ENCODE peak calls at places on chromosomes 1 and 21, in five cellular contexts. C is activated naive CD8-positive, alpha-beta T cell treated with anti-CD3 and anti-CD28 coated beads, Interleukin-2, amount 50 U/mL, for 24 hours; Y is Calu3; X is NCI-H446 treated with DMSO at 0.1 percent for 48 hours; Q is stimulated activated CD4-positive, alpha-beta T cell treated with anti-CD3 and anti-CD28 coated beads, Interleukin-1b, Interleukin-23, amount 100 ng/mL, for 24 hours. U is an unnamed sample.

GRCh38 chr21:44703731-44704635 is 7.0 kb downstream of the KRTAP10-12 start:
- DNase-seq in Y (no peak), Q (no peak), X (no peak), C (no peak), U (peak; percentile 25)

GRCh38 chr1:109757936-109758786 is 5.6 kb downstream of the EPS8L3 start:
- DNase-seq in Y (no peak), Q (no peak), C (no peak), X (no peak), U (no peak)

GRCh38 chr1:100950776-100951175 is 54.9 kb downstream of the SLC30A7 start:
- DNase-seq in C (no peak), Y (no peak), Q (no peak), X (no peak), U (no peak)

GRCh38 chr1:234149217-234149616 is 224.0 kb upstream of the COA6 start:
- DNase-seq in C (no peak), Q (no peak), Y (no peak), X (no peak), U (no peak)

GRCh38 chr21:45504516-45505415 is 37.5 kb downstream of the SLC19A1 start:
- DNase-seq in Q (no peak), X (no peak), Y (no peak), C (no peak), U (no peak)

GRCh38 chr21:36323032-36323431 is 3.0 kb downstream of the MORC3 start:
- DNase-seq in C (no peak), Q (no peak), Y (no peak), X (no peak), U (no peak)

GRCh38 chr1:228530951-228531731 is 44.0 kb downstream of the RNF187 start:
- DNase-seq in Q (no peak), C (no peak), X (no peak), Y (no peak), U (peak; percentile 22)

GRCh38 chr1:30325999-30326398 is 397.4 kb downstream of the MATN1 start:
- DNase-seq in Q (no peak), C (no peak), Y (no peak), X (no peak), U (no peak)

GRCh38 chr1:45018599-45019230 is 6.7 kb downstream of the UROD start:
- DNase-seq in X (peak; percentile 59), Y (peak; percentile 74), Q (no peak), C (peak; percentile 66), U (peak; percentile 63)

GRCh38 chr1:68890736-68891135 is 393.9 kb upstream of the DEPDC1 start:
- DNase-seq in Y (no peak), Q (no peak), X (no peak), C (no peak), U (no peak)

GRCh38 chr21:24369751-24370150 is 1237.5 kb downstream of the MRPL39 start:
- DNase-seq in Q (no peak), Y (no peak), X (no peak), C (no peak), U (no peak)

GRCh38 chr1:225415967-225416745 is 11.7 kb downstream of the LBR start:
- DNase-seq in X (no peak), C (no peak), Q (no peak), Y (no peak), U (no peak)

GRCh38 chr1:185733818-185734709 is at the start of gene HMCN1:
- DNase-seq in Y (peak; percentile 70), Q (no peak), X (peak; percentile 72), C (peak; percentile 14), U (peak; percentile 53)

GRCh38 chr1:172789840-172790239 is 130.9 kb downstream of the FASLG start:
- DNase-seq in C (no peak), Y (no peak), X (no peak), Q (no peak), U (no peak)

GRCh38 chr1:62826892-62827291 is 43.0 kb downstream of the ATG4C start:
- DNase-seq in Y (no peak), Q (no peak), X (no peak), C (no peak), U (no peak)

GRCh38 chr1:92315766-92316413 is 17.0 kb downstream of the RPAP2 start:
- DNase-seq in Y (no peak), X (no peak), Q (no peak), C (peak; percentile 37), U (no peak)

GRCh38 chr1:189205863-189206262 is 1271.8 kb downstream of the BRINP3 start:
- DNase-seq in C (no peak), Y (no peak), X (no peak), Q (no peak), U (no peak)

GRCh38 chr1:107551491-107551890 is 410.7 kb downstream of the NTNG1 start:
- DNase-seq in X (peak; percentile 100), Y (no peak), Q (no peak), C (no peak), U (no peak)